ENCODE peak calls at places on chromosome 7, in seven cellular contexts. V, W, J, U, Z, A and H are unnamed samples.

GRCh38 chr7:129997285-129997684 is 44.5 kb upstream of the UBE2H start:
- DNase-seq in V (no peak), W (no peak), J (no peak), U (no peak), Z (no peak), A (no peak), H (no peak)

GRCh38 chr7:7861211-7861633 is 107.4 kb upstream of the GLCCI1 start:
- DNase-seq in V (peak; percentile 83), W (peak; percentile 42), J (no peak), U (no peak), Z (no peak), A (peak; percentile 95), H (peak; percentile 93)

GRCh38 chr7:101828308-101829020 is 11.0 kb downstream of the CUX1 start:
- DNase-seq in V (no peak), W (no peak), J (no peak), U (no peak), Z (no peak), A (no peak), H (no peak)

GRCh38 chr7:96949766-96950165 is 55.6 kb upstream of the DLX6 start:
- DNase-seq in V (peak; percentile 84), W (no peak), J (no peak), U (no peak), Z (no peak), A (peak; percentile 38), H (peak; percentile 74)

GRCh38 chr7:78345979-78346378 is 547.4 kb downstream of the PHTF2 start:
- DNase-seq in V (no peak), W (no peak), J (no peak), U (no peak), Z (no peak), A (no peak), H (no peak)

GRCh38 chr7:132004528-132004927 is 448.1 kb upstream of the PODXL start:
- DNase-seq in V (peak; percentile 35), W (no peak), J (no peak), U (no peak), Z (peak; percentile 9), A (no peak), H (peak; percentile 37)

GRCh38 chr7:44288811-44289340 is 36.5 kb downstream of the CAMK2B start:
- DNase-seq in V (no peak), W (no peak), J (no peak), U (no peak), Z (no peak), A (no peak), H (no peak)

GRCh38 chr7:98157761-98158160 is 51.1 kb downstream of the LMTK2 start:
- DNase-seq in V (no peak), W (no peak), J (no peak), U (no peak), Z (no peak), A (no peak), H (no peak)

GRCh38 chr7:2124604-2125345 is 108.0 kb downstream of the MAD1L1 start:
- DNase-seq in V (no peak), W (peak; percentile 85), J (no peak), U (no peak), Z (no peak), A (no peak), H (no peak)

GRCh38 chr7:73431041-73431835 is 2.3 kb upstream of the FZD9 start:
- DNase-seq in V (no peak), W (no peak), J (no peak), U (no peak), Z (peak; percentile 37), A (no peak), H (no peak)

GRCh38 chr7:12647364-12648219 is 39.8 kb upstream of the ARL4A start:
- DNase-seq in V (peak; percentile 62), W (no peak), J (peak; percentile 43), U (no peak), Z (no peak), A (no peak), H (peak; percentile 75)

GRCh38 chr7:120052884-120053382 is 220.0 kb upstream of the KCND2 start:
- DNase-seq in V (peak; percentile 50), W (no peak), J (no peak), U (no peak), Z (no peak), A (no peak), H (peak; percentile 19)

GRCh38 chr7:74165867-74166593 is 8.1 kb upstream of the EIF4H start:
- DNase-seq in V (no peak), W (no peak), J (no peak), U (no peak), Z (no peak), A (no peak), H (no peak)

GRCh38 chr7:148819697-148820332 is 64.3 kb downstream of the EZH2 start:
- DNase-seq in V (peak; percentile 40), W (no peak), J (no peak), U (no peak), Z (no peak), A (no peak), H (peak; percentile 17)

GRCh38 chr7:44891372-44891771 is 6.0 kb upstream of the PURB start:
- DNase-seq in V (no peak), W (no peak), J (no peak), U (peak; percentile 41), Z (no peak), A (no peak), H (no peak)

GRCh38 chr7:52017802-52018679 is 701.4 kb upstream of the COBL start:
- DNase-seq in V (peak; percentile 1), W (no peak), J (peak; percentile 98), U (no peak), Z (peak; percentile 92), A (no peak), H (peak; percentile 52)

GRCh38 chr7:6443372-6443941 is 4.3 kb downstream of the DAGLB start:
- DNase-seq in V (peak; percentile 88), W (no peak), J (no peak), U (no peak), Z (no peak), A (no peak), H (peak; percentile 92)

GRCh38 chr7:50783801-50784507 is 1.3 kb upstream of the GRB10 start:
- DNase-seq in V (peak; percentile 50), W (no peak), J (no peak), U (no peak), Z (no peak), A (no peak), H (no peak)

GRCh38 chr7:45643630-45644029 is 69.5 kb downstream of the ADCY1 start:
- DNase-seq in V (no peak), W (no peak), J (no peak), U (peak; percentile 8), Z (no peak), A (no peak), H (no peak)

GRCh38 chr7:13262929-13263530 is 575.6 kb downstream of the ARL4A start:
- DNase-seq in V (peak; percentile 63), W (peak; percentile 19), J (peak; percentile 59), U (no peak), Z (peak; percentile 51), A (peak; percentile 49), H (no peak)